ENCODE peak calls at places on chromosomes 16 and 17, in nine cellular contexts. One of them, this sample, is unnamed.

GRCh38 chr17:50440172-50440837 is 14.3 kb downstream of the ACSF2 start:
- DNase-seq in heart right ventricle: no peak
- DNase-seq in stimulated activated CD4-positive, alpha-beta T cell treated with anti-CD3 and anti-CD28 coated beads, TNF-alpha, amount 100 ng/mL, for 48 hours: no peak
- DNase-seq in ovary: no peak
- DNase-seq in stimulated activated CD8-positive, alpha-beta memory T cell treated with anti-CD3 and anti-CD28 coated beads, Interleukin-7, amount 100 ng/mL, for 24 hours: no peak
- DNase-seq in substantia nigra: no peak
- DNase-seq in effector CD4-positive, alpha-beta T cell: no peak
- DNase-seq in non-pigmented ciliary epithelial cell: no peak
- DNase-seq in MG63: no peak
- DNase-seq in this sample: no peak

GRCh38 chr16:87780385-87780989 is 14.7 kb upstream of the KLHDC4 start:
- DNase-seq in heart right ventricle: no peak
- DNase-seq in MG63: peak; percentile 70
- DNase-seq in non-pigmented ciliary epithelial cell: no peak
- DNase-seq in stimulated activated CD4-positive, alpha-beta T cell treated with anti-CD3 and anti-CD28 coated beads, TNF-alpha, amount 100 ng/mL, for 48 hours: peak; percentile 46
- DNase-seq in stimulated activated CD8-positive, alpha-beta memory T cell treated with anti-CD3 and anti-CD28 coated beads, Interleukin-7, amount 100 ng/mL, for 24 hours: no peak
- DNase-seq in substantia nigra: peak; percentile 15
- DNase-seq in ovary: no peak
- DNase-seq in effector CD4-positive, alpha-beta T cell: peak; percentile 23
- DNase-seq in this sample: no peak

GRCh38 chr17:78392295-78392694 is 13.8 kb downstream of the PGS1 start:
- DNase-seq in substantia nigra: no peak
- DNase-seq in effector CD4-positive, alpha-beta T cell: no peak
- DNase-seq in stimulated activated CD8-positive, alpha-beta memory T cell treated with anti-CD3 and anti-CD28 coated beads, Interleukin-7, amount 100 ng/mL, for 24 hours: no peak
- DNase-seq in heart right ventricle: no peak
- DNase-seq in ovary: no peak
- DNase-seq in MG63: no peak
- DNase-seq in non-pigmented ciliary epithelial cell: no peak
- DNase-seq in stimulated activated CD4-positive, alpha-beta T cell treated with anti-CD3 and anti-CD28 coated beads, TNF-alpha, amount 100 ng/mL, for 48 hours: no peak
- DNase-seq in this sample: no peak

GRCh38 chr16:70725912-70726828 is 40.3 kb upstream of the MTSS2 start:
- DNase-seq in MG63: no peak
- DNase-seq in stimulated activated CD4-positive, alpha-beta T cell treated with anti-CD3 and anti-CD28 coated beads, TNF-alpha, amount 100 ng/mL, for 48 hours: no peak
- DNase-seq in ovary: peak; percentile 79
- DNase-seq in effector CD4-positive, alpha-beta T cell: no peak
- DNase-seq in non-pigmented ciliary epithelial cell: no peak
- DNase-seq in heart right ventricle: peak; percentile 79
- DNase-seq in substantia nigra: peak; percentile 90
- DNase-seq in stimulated activated CD8-positive, alpha-beta memory T cell treated with anti-CD3 and anti-CD28 coated beads, Interleukin-7, amount 100 ng/mL, for 24 hours: no peak
- DNase-seq in this sample: no peak

GRCh38 chr16:27353853-27354252 is 40.1 kb downstream of the IL4R start:
- DNase-seq in heart right ventricle: no peak
- DNase-seq in effector CD4-positive, alpha-beta T cell: no peak
- DNase-seq in stimulated activated CD4-positive, alpha-beta T cell treated with anti-CD3 and anti-CD28 coated beads, TNF-alpha, amount 100 ng/mL, for 48 hours: no peak
- DNase-seq in non-pigmented ciliary epithelial cell: no peak
- DNase-seq in ovary: no peak
- DNase-seq in stimulated activated CD8-positive, alpha-beta memory T cell treated with anti-CD3 and anti-CD28 coated beads, Interleukin-7, amount 100 ng/mL, for 24 hours: no peak
- DNase-seq in substantia nigra: no peak
- DNase-seq in MG63: no peak
- DNase-seq in this sample: no peak

GRCh38 chr17:39231091-39231561 is 5.4 kb upstream of the STAC2 start:
- DNase-seq in substantia nigra: no peak
- DNase-seq in effector CD4-positive, alpha-beta T cell: no peak
- DNase-seq in ovary: no peak
- DNase-seq in stimulated activated CD4-positive, alpha-beta T cell treated with anti-CD3 and anti-CD28 coated beads, TNF-alpha, amount 100 ng/mL, for 48 hours: no peak
- DNase-seq in stimulated activated CD8-positive, alpha-beta memory T cell treated with anti-CD3 and anti-CD28 coated beads, Interleukin-7, amount 100 ng/mL, for 24 hours: no peak
- DNase-seq in MG63: no peak
- DNase-seq in heart right ventricle: no peak
- DNase-seq in non-pigmented ciliary epithelial cell: no peak
- DNase-seq in this sample: no peak

GRCh38 chr16:72740346-72740745 is 307.6 kb downstream of the ZFHX3 start:
- DNase-seq in non-pigmented ciliary epithelial cell: no peak
- DNase-seq in stimulated activated CD8-positive, alpha-beta memory T cell treated with anti-CD3 and anti-CD28 coated beads, Interleukin-7, amount 100 ng/mL, for 24 hours: no peak
- DNase-seq in heart right ventricle: no peak
- DNase-seq in ovary: no peak
- DNase-seq in effector CD4-positive, alpha-beta T cell: no peak
- DNase-seq in stimulated activated CD4-positive, alpha-beta T cell treated with anti-CD3 and anti-CD28 coated beads, TNF-alpha, amount 100 ng/mL, for 48 hours: no peak
- DNase-seq in MG63: no peak
- DNase-seq in substantia nigra: no peak
- DNase-seq in this sample: no peak

GRCh38 chr17:7572338-7572587 is 7.2 kb upstream of the CD68 start:
- DNase-seq in stimulated activated CD4-positive, alpha-beta T cell treated with anti-CD3 and anti-CD28 coated beads, TNF-alpha, amount 100 ng/mL, for 48 hours: no peak
- DNase-seq in heart right ventricle: no peak
- DNase-seq in ovary: no peak
- DNase-seq in substantia nigra: no peak
- DNase-seq in effector CD4-positive, alpha-beta T cell: peak; percentile 98
- DNase-seq in stimulated activated CD8-positive, alpha-beta memory T cell treated with anti-CD3 and anti-CD28 coated beads, Interleukin-7, amount 100 ng/mL, for 24 hours: no peak
- DNase-seq in non-pigmented ciliary epithelial cell: no peak
- DNase-seq in MG63: no peak
- DNase-seq in this sample: no peak

GRCh38 chr16:68779891-68780290 is 42.8 kb downstream of the CDH1 start:
- DNase-seq in stimulated activated CD8-positive, alpha-beta memory T cell treated with anti-CD3 and anti-CD28 coated beads, Interleukin-7, amount 100 ng/mL, for 24 hours: no peak
- DNase-seq in heart right ventricle: no peak
- DNase-seq in non-pigmented ciliary epithelial cell: no peak
- DNase-seq in ovary: no peak
- DNase-seq in effector CD4-positive, alpha-beta T cell: no peak
- DNase-seq in stimulated activated CD4-positive, alpha-beta T cell treated with anti-CD3 and anti-CD28 coated beads, TNF-alpha, amount 100 ng/mL, for 48 hours: no peak
- DNase-seq in MG63: no peak
- DNase-seq in substantia nigra: no peak
- DNase-seq in this sample: no peak

GRCh38 chr17:45976755-45977505 is 22.1 kb upstream of the STH start:
- DNase-seq in substantia nigra: peak; percentile 39
- DNase-seq in MG63: no peak
- DNase-seq in non-pigmented ciliary epithelial cell: peak; percentile 1
- DNase-seq in stimulated activated CD8-positive, alpha-beta memory T cell treated with anti-CD3 and anti-CD28 coated beads, Interleukin-7, amount 100 ng/mL, for 24 hours: no peak
- DNase-seq in ovary: no peak
- DNase-seq in stimulated activated CD4-positive, alpha-beta T cell treated with anti-CD3 and anti-CD28 coated beads, TNF-alpha, amount 100 ng/mL, for 48 hours: no peak
- DNase-seq in heart right ventricle: no peak
- DNase-seq in effector CD4-positive, alpha-beta T cell: no peak
- DNase-seq in this sample: no peak

GRCh38 chr16:51237861-51238378 is 86.8 kb upstream of the SALL1 start:
- DNase-seq in MG63: no peak
- DNase-seq in substantia nigra: no peak
- DNase-seq in effector CD4-positive, alpha-beta T cell: no peak
- DNase-seq in non-pigmented ciliary epithelial cell: no peak
- DNase-seq in ovary: no peak
- DNase-seq in stimulated activated CD4-positive, alpha-beta T cell treated with anti-CD3 and anti-CD28 coated beads, TNF-alpha, amount 100 ng/mL, for 48 hours: no peak
- DNase-seq in heart right ventricle: no peak
- DNase-seq in stimulated activated CD8-positive, alpha-beta memory T cell treated with anti-CD3 and anti-CD28 coated beads, Interleukin-7, amount 100 ng/mL, for 24 hours: no peak
- DNase-seq in this sample: no peak

GRCh38 chr17:66783656-66784381 is 51.1 kb upstream of the CACNG5 start:
- DNase-seq in stimulated activated CD4-positive, alpha-beta T cell treated with anti-CD3 and anti-CD28 coated beads, TNF-alpha, amount 100 ng/mL, for 48 hours: no peak
- DNase-seq in MG63: no peak
- DNase-seq in substantia nigra: no peak
- DNase-seq in non-pigmented ciliary epithelial cell: no peak
- DNase-seq in ovary: no peak
- DNase-seq in stimulated activated CD8-positive, alpha-beta memory T cell treated with anti-CD3 and anti-CD28 coated beads, Interleukin-7, amount 100 ng/mL, for 24 hours: no peak
- DNase-seq in effector CD4-positive, alpha-beta T cell: no peak
- DNase-seq in heart right ventricle: no peak
- DNase-seq in this sample: no peak

GRCh38 chr17:46035112-46035818 is 36.2 kb downstream of the STH start:
- DNase-seq in stimulated activated CD4-positive, alpha-beta T cell treated with anti-CD3 and anti-CD28 coated beads, TNF-alpha, amount 100 ng/mL, for 48 hours: no peak
- DNase-seq in effector CD4-positive, alpha-beta T cell: no peak
- DNase-seq in stimulated activated CD8-positive, alpha-beta memory T cell treated with anti-CD3 and anti-CD28 coated beads, Interleukin-7, amount 100 ng/mL, for 24 hours: no peak
- DNase-seq in ovary: no peak
- DNase-seq in heart right ventricle: no peak
- DNase-seq in MG63: no peak
- DNase-seq in substantia nigra: no peak
- DNase-seq in non-pigmented ciliary epithelial cell: no peak
- DNase-seq in this sample: no peak

GRCh38 chr17:12415031-12415430 is 250.7 kb upstream of the MYOCD start:
- DNase-seq in substantia nigra: no peak
- DNase-seq in ovary: no peak
- DNase-seq in effector CD4-positive, alpha-beta T cell: no peak
- DNase-seq in stimulated activated CD8-positive, alpha-beta memory T cell treated with anti-CD3 and anti-CD28 coated beads, Interleukin-7, amount 100 ng/mL, for 24 hours: no peak
- DNase-seq in heart right ventricle: no peak
- DNase-seq in non-pigmented ciliary epithelial cell: no peak
- DNase-seq in stimulated activated CD4-positive, alpha-beta T cell treated with anti-CD3 and anti-CD28 coated beads, TNF-alpha, amount 100 ng/mL, for 48 hours: no peak
- DNase-seq in MG63: peak; percentile 4
- DNase-seq in this sample: peak; percentile 44

GRCh38 chr17:81537856-81538555 is 9.8 kb downstream of the FSCN2 start:
- DNase-seq in stimulated activated CD8-positive, alpha-beta memory T cell treated with anti-CD3 and anti-CD28 coated beads, Interleukin-7, amount 100 ng/mL, for 24 hours: no peak
- DNase-seq in ovary: no peak
- DNase-seq in effector CD4-positive, alpha-beta T cell: no peak
- DNase-seq in MG63: no peak
- DNase-seq in non-pigmented ciliary epithelial cell: no peak
- DNase-seq in stimulated activated CD4-positive, alpha-beta T cell treated with anti-CD3 and anti-CD28 coated beads, TNF-alpha, amount 100 ng/mL, for 48 hours: no peak
- DNase-seq in heart right ventricle: no peak
- DNase-seq in substantia nigra: no peak
- DNase-seq in this sample: no peak

GRCh38 chr17:81583589-81584337 is 31.6 kb upstream of the FAAP100 start:
- DNase-seq in ovary: no peak
- DNase-seq in non-pigmented ciliary epithelial cell: no peak
- DNase-seq in heart right ventricle: no peak
- DNase-seq in stimulated activated CD8-positive, alpha-beta memory T cell treated with anti-CD3 and anti-CD28 coated beads, Interleukin-7, amount 100 ng/mL, for 24 hours: no peak
- DNase-seq in stimulated activated CD4-positive, alpha-beta T cell treated with anti-CD3 and anti-CD28 coated beads, TNF-alpha, amount 100 ng/mL, for 48 hours: no peak
- DNase-seq in effector CD4-positive, alpha-beta T cell: no peak
- DNase-seq in substantia nigra: no peak
- DNase-seq in MG63: no peak
- DNase-seq in this sample: no peak

GRCh38 chr16:4987580-4988374 is 29.6 kb downstream of the SEC14L5 start:
- DNase-seq in non-pigmented ciliary epithelial cell: no peak
- DNase-seq in MG63: no peak
- DNase-seq in heart right ventricle: no peak
- DNase-seq in stimulated activated CD4-positive, alpha-beta T cell treated with anti-CD3 and anti-CD28 coated beads, TNF-alpha, amount 100 ng/mL, for 48 hours: no peak
- DNase-seq in effector CD4-positive, alpha-beta T cell: no peak
- DNase-seq in stimulated activated CD8-positive, alpha-beta memory T cell treated with anti-CD3 and anti-CD28 coated beads, Interleukin-7, amount 100 ng/mL, for 24 hours: no peak
- DNase-seq in ovary: no peak
- DNase-seq in substantia nigra: no peak
- DNase-seq in this sample: no peak

GRCh38 chr17:45260204-45260783 is 1.6 kb downstream of the SPATA32 start:
- DNase-seq in stimulated activated CD8-positive, alpha-beta memory T cell treated with anti-CD3 and anti-CD28 coated beads, Interleukin-7, amount 100 ng/mL, for 24 hours: no peak
- DNase-seq in stimulated activated CD4-positive, alpha-beta T cell treated with anti-CD3 and anti-CD28 coated beads, TNF-alpha, amount 100 ng/mL, for 48 hours: no peak
- DNase-seq in heart right ventricle: no peak
- DNase-seq in MG63: peak; percentile 60
- DNase-seq in effector CD4-positive, alpha-beta T cell: no peak
- DNase-seq in ovary: no peak
- DNase-seq in non-pigmented ciliary epithelial cell: no peak
- DNase-seq in substantia nigra: no peak
- DNase-seq in this sample: no peak

GRCh38 chr16:85522842-85523601 is 90.1 kb upstream of the GSE1 start:
- DNase-seq in stimulated activated CD4-positive, alpha-beta T cell treated with anti-CD3 and anti-CD28 coated beads, TNF-alpha, amount 100 ng/mL, for 48 hours: no peak
- DNase-seq in effector CD4-positive, alpha-beta T cell: no peak
- DNase-seq in non-pigmented ciliary epithelial cell: no peak
- DNase-seq in stimulated activated CD8-positive, alpha-beta memory T cell treated with anti-CD3 and anti-CD28 coated beads, Interleukin-7, amount 100 ng/mL, for 24 hours: no peak
- DNase-seq in substantia nigra: no peak
- DNase-seq in MG63: peak; percentile 80
- DNase-seq in ovary: peak; percentile 72
- DNase-seq in heart right ventricle: peak; percentile 68
- DNase-seq in this sample: no peak

GRCh38 chr17:53655591-53655990 is 167.1 kb upstream of the KIF2B start:
- DNase-seq in effector CD4-positive, alpha-beta T cell: no peak
- DNase-seq in stimulated activated CD4-positive, alpha-beta T cell treated with anti-CD3 and anti-CD28 coated beads, TNF-alpha, amount 100 ng/mL, for 48 hours: no peak
- DNase-seq in MG63: no peak
- DNase-seq in ovary: no peak
- DNase-seq in stimulated activated CD8-positive, alpha-beta memory T cell treated with anti-CD3 and anti-CD28 coated beads, Interleukin-7, amount 100 ng/mL, for 24 hours: no peak
- DNase-seq in substantia nigra: no peak
- DNase-seq in non-pigmented ciliary epithelial cell: no peak
- DNase-seq in heart right ventricle: no peak
- DNase-seq in this sample: no peak

GRCh38 chr16:52068447-52069074 is 478.4 kb downstream of the TOX3 start:
- DNase-seq in heart right ventricle: no peak
- DNase-seq in substantia nigra: peak; percentile 53
- DNase-seq in stimulated activated CD8-positive, alpha-beta memory T cell treated with anti-CD3 and anti-CD28 coated beads, Interleukin-7, amount 100 ng/mL, for 24 hours: no peak
- DNase-seq in stimulated activated CD4-positive, alpha-beta T cell treated with anti-CD3 and anti-CD28 coated beads, TNF-alpha, amount 100 ng/mL, for 48 hours: no peak
- DNase-seq in MG63: no peak
- DNase-seq in non-pigmented ciliary epithelial cell: no peak
- DNase-seq in effector CD4-positive, alpha-beta T cell: no peak
- DNase-seq in ovary: no peak
- DNase-seq in this sample: no peak

GRCh38 chr17:75816693-75817092 is 27.5 kb downstream of the UNC13D start:
- DNase-seq in stimulated activated CD4-positive, alpha-beta T cell treated with anti-CD3 and anti-CD28 coated beads, TNF-alpha, amount 100 ng/mL, for 48 hours: no peak
- DNase-seq in ovary: no peak
- DNase-seq in non-pigmented ciliary epithelial cell: no peak
- DNase-seq in effector CD4-positive, alpha-beta T cell: no peak
- DNase-seq in stimulated activated CD8-positive, alpha-beta memory T cell treated with anti-CD3 and anti-CD28 coated beads, Interleukin-7, amount 100 ng/mL, for 24 hours: no peak
- DNase-seq in heart right ventricle: no peak
- DNase-seq in MG63: no peak
- DNase-seq in substantia nigra: no peak
- DNase-seq in this sample: no peak

GRCh38 chr17:14451729-14452191 is 150.9 kb downstream of the HS3ST3B1 start:
- DNase-seq in stimulated activated CD4-positive, alpha-beta T cell treated with anti-CD3 and anti-CD28 coated beads, TNF-alpha, amount 100 ng/mL, for 48 hours: no peak
- DNase-seq in ovary: no peak
- DNase-seq in effector CD4-positive, alpha-beta T cell: no peak
- DNase-seq in MG63: no peak
- DNase-seq in stimulated activated CD8-positive, alpha-beta memory T cell treated with anti-CD3 and anti-CD28 coated beads, Interleukin-7, amount 100 ng/mL, for 24 hours: no peak
- DNase-seq in heart right ventricle: no peak
- DNase-seq in substantia nigra: no peak
- DNase-seq in non-pigmented ciliary epithelial cell: no peak
- DNase-seq in this sample: no peak

GRCh38 chr16:28543072-28543471 is 4.3 kb upstream of the NUPR1 start:
- DNase-seq in stimulated activated CD4-positive, alpha-beta T cell treated with anti-CD3 and anti-CD28 coated beads, TNF-alpha, amount 100 ng/mL, for 48 hours: no peak
- DNase-seq in effector CD4-positive, alpha-beta T cell: no peak
- DNase-seq in non-pigmented ciliary epithelial cell: no peak
- DNase-seq in substantia nigra: peak; percentile 22
- DNase-seq in MG63: no peak
- DNase-seq in ovary: no peak
- DNase-seq in heart right ventricle: no peak
- DNase-seq in stimulated activated CD8-positive, alpha-beta memory T cell treated with anti-CD3 and anti-CD28 coated beads, Interleukin-7, amount 100 ng/mL, for 24 hours: no peak
- DNase-seq in this sample: no peak

GRCh38 chr16:6483634-6484033 is 849.0 kb upstream of the RBFOX1 start:
- DNase-seq in ovary: no peak
- DNase-seq in stimulated activated CD8-positive, alpha-beta memory T cell treated with anti-CD3 and anti-CD28 coated beads, Interleukin-7, amount 100 ng/mL, for 24 hours: no peak
- DNase-seq in MG63: no peak
- DNase-seq in effector CD4-positive, alpha-beta T cell: no peak
- DNase-seq in substantia nigra: peak; percentile 8
- DNase-seq in non-pigmented ciliary epithelial cell: no peak
- DNase-seq in heart right ventricle: no peak
- DNase-seq in stimulated activated CD4-positive, alpha-beta T cell treated with anti-CD3 and anti-CD28 coated beads, TNF-alpha, amount 100 ng/mL, for 48 hours: no peak
- DNase-seq in this sample: no peak

GRCh38 chr17:40718904-40719303 is 15.4 kb upstream of the KRT24 start:
- DNase-seq in effector CD4-positive, alpha-beta T cell: no peak
- DNase-seq in non-pigmented ciliary epithelial cell: no peak
- DNase-seq in MG63: no peak
- DNase-seq in ovary: no peak
- DNase-seq in stimulated activated CD8-positive, alpha-beta memory T cell treated with anti-CD3 and anti-CD28 coated beads, Interleukin-7, amount 100 ng/mL, for 24 hours: no peak
- DNase-seq in substantia nigra: no peak
- DNase-seq in heart right ventricle: no peak
- DNase-seq in stimulated activated CD4-positive, alpha-beta T cell treated with anti-CD3 and anti-CD28 coated beads, TNF-alpha, amount 100 ng/mL, for 48 hours: no peak
- DNase-seq in this sample: no peak

GRCh38 chr16:46673320-46674013 is 15.5 kb downstream of the VPS35 start:
- DNase-seq in stimulated activated CD8-positive, alpha-beta memory T cell treated with anti-CD3 and anti-CD28 coated beads, Interleukin-7, amount 100 ng/mL, for 24 hours: no peak
- DNase-seq in heart right ventricle: no peak
- DNase-seq in MG63: peak; percentile 37
- DNase-seq in non-pigmented ciliary epithelial cell: no peak
- DNase-seq in effector CD4-positive, alpha-beta T cell: peak; percentile 35
- DNase-seq in stimulated activated CD4-positive, alpha-beta T cell treated with anti-CD3 and anti-CD28 coated beads, TNF-alpha, amount 100 ng/mL, for 48 hours: peak; percentile 19
- DNase-seq in substantia nigra: peak; percentile 54
- DNase-seq in ovary: no peak
- DNase-seq in this sample: peak; percentile 36

GRCh38 chr17:9211133-9211765 is 189.9 kb downstream of the NTN1 start:
- DNase-seq in non-pigmented ciliary epithelial cell: no peak
- DNase-seq in ovary: no peak
- DNase-seq in stimulated activated CD4-positive, alpha-beta T cell treated with anti-CD3 and anti-CD28 coated beads, TNF-alpha, amount 100 ng/mL, for 48 hours: no peak
- DNase-seq in effector CD4-positive, alpha-beta T cell: no peak
- DNase-seq in heart right ventricle: no peak
- DNase-seq in substantia nigra: no peak
- DNase-seq in MG63: no peak
- DNase-seq in stimulated activated CD8-positive, alpha-beta memory T cell treated with anti-CD3 and anti-CD28 coated beads, Interleukin-7, amount 100 ng/mL, for 24 hours: no peak
- DNase-seq in this sample: no peak

GRCh38 chr17:67503184-67503583 is 126.1 kb downstream of the PITPNC1 start:
- DNase-seq in heart right ventricle: no peak
- DNase-seq in non-pigmented ciliary epithelial cell: no peak
- DNase-seq in effector CD4-positive, alpha-beta T cell: no peak
- DNase-seq in MG63: peak; percentile 17
- DNase-seq in stimulated activated CD4-positive, alpha-beta T cell treated with anti-CD3 and anti-CD28 coated beads, TNF-alpha, amount 100 ng/mL, for 48 hours: no peak
- DNase-seq in substantia nigra: no peak
- DNase-seq in stimulated activated CD8-positive, alpha-beta memory T cell treated with anti-CD3 and anti-CD28 coated beads, Interleukin-7, amount 100 ng/mL, for 24 hours: no peak
- DNase-seq in ovary: no peak
- DNase-seq in this sample: no peak

GRCh38 chr16:28980929-28981328 is 3.9 kb upstream of the LAT start:
- DNase-seq in stimulated activated CD8-positive, alpha-beta memory T cell treated with anti-CD3 and anti-CD28 coated beads, Interleukin-7, amount 100 ng/mL, for 24 hours: no peak
- DNase-seq in effector CD4-positive, alpha-beta T cell: no peak
- DNase-seq in MG63: no peak
- DNase-seq in substantia nigra: no peak
- DNase-seq in heart right ventricle: no peak
- DNase-seq in non-pigmented ciliary epithelial cell: no peak
- DNase-seq in ovary: no peak
- DNase-seq in stimulated activated CD4-positive, alpha-beta T cell treated with anti-CD3 and anti-CD28 coated beads, TNF-alpha, amount 100 ng/mL, for 48 hours: no peak
- DNase-seq in this sample: no peak